ENCODE peak calls at places on chromosomes 11 and 22, in five cellular contexts. V is right lobe of liver, A is prostate gland, N is cardiac muscle cell, T is neuronal stem cell. F is an unnamed sample. For H3K4me1, the result is how much of the 10 kb centered on the place peaks cover.

GRCh38 chr22:25407226-25407858 is 157.1 kb upstream of the GRK3 start:
- DNase-seq in T (no peak), V (no peak), N (no peak), A (no peak), F (no peak)

GRCh38 chr11:61964941-61965282 is 2.5 kb downstream of the FTH1 start:
- DNase-seq in V (no peak), N (no peak), T (no peak), A (no peak), F (no peak)

GRCh38 chr11:92827132-92827531 is 142.3 kb upstream of the MTNR1B start:
- DNase-seq in V (no peak), T (no peak), N (no peak), A (no peak), F (no peak)

GRCh38 chr22:20566420-20567260 is 59.2 kb downstream of the MED15 start:
- DNase-seq in N (no peak), V (no peak), T (no peak), A (peak), F (no peak)

GRCh38 chr11:118914178-118914918 is 11.4 kb downstream of the BCL9L start:
- DNase-seq in V (peak), A (peak), N (no peak), T (no peak), F (no peak)

GRCh38 chr11:121892863-121893262 is 223.2 kb downstream of the BLID start:
- DNase-seq in T (no peak), V (no peak), A (no peak), N (no peak), F (no peak)

GRCh38 chr11:75152090-75152489 is 1.2 kb downstream of the SLCO2B1 start:
- DNase-seq in A (no peak), V (peak), N (no peak), T (no peak), F (no peak)

GRCh38 chr11:120857508-120857907 is 166.4 kb upstream of the TBCEL start:
- DNase-seq in T (no peak), N (no peak), A (no peak), V (no peak), F (no peak)

GRCh38 chr22:40524392-40525249 is 111.9 kb downstream of the MRTFA start:
- DNase-seq in A (no peak), V (no peak), T (no peak), N (no peak), F (no peak)

GRCh38 chr22:29799217-29799680 is 32.1 kb downstream of the UQCR10 start:
- DNase-seq in N (no peak), V (peak), T (no peak), A (peak), F (no peak)

GRCh38 chr22:41048791-41049717 is 43.3 kb upstream of the EP300 start:
- DNase-seq in N (peak), A (peak), T (peak), V (peak), F (peak)

GRCh38 chr11:59573216-59573615 is 42.4 kb downstream of the OSBP start:
- DNase-seq in A (no peak), T (no peak), N (no peak), V (no peak), F (no peak)

GRCh38 chr11:3222941-3223905 is 4.6 kb upstream of the MRGPRG start:
- DNase-seq in V (no peak), T (no peak), N (no peak), A (no peak), F (no peak)

GRCh38 chr22:27671413-27671721 is 130.2 kb downstream of the MN1 start:
- DNase-seq in T (no peak), A (no peak), N (no peak), V (no peak), F (no peak)

GRCh38 chr22:44534335-44534734 is 36.3 kb upstream of the RTL6 start:
- DNase-seq in T (no peak), A (no peak), V (no peak), N (no peak), F (no peak)

GRCh38 chr22:26418620-26419019 is 10.4 kb upstream of the ASPHD2 start:
- DNase-seq in A (no peak), N (no peak), V (no peak), T (no peak), F (no peak)

GRCh38 chr11:92432515-92432914 is 207.9 kb downstream of the FAT3 start:
- DNase-seq in N (no peak), A (no peak), T (no peak), V (no peak), F (no peak)

GRCh38 chr11:103850419-103851165 is 185.8 kb upstream of the DDI1 start:
- DNase-seq in T (no peak), A (no peak), N (no peak), V (no peak), F (no peak)

GRCh38 chr22:17633217-17633997 is 4.9 kb upstream of the ATP6V1E1 start:
- DNase-seq in V (no peak), T (no peak), N (no peak), A (peak), F (no peak)

GRCh38 chr11:76329084-76329648 is 51.8 kb downstream of the THAP12 start:
- DNase-seq in N (peak), V (no peak), T (no peak), A (no peak), F (no peak)

GRCh38 chr11:133892126-133892525 is 46.8 kb upstream of the SPATA19 start:
- DNase-seq in T (no peak), A (no peak), V (no peak), N (no peak), F (no peak)

GRCh38 chr11:115391598-115391997 is 112.6 kb downstream of the CADM1 start:
- DNase-seq in T (peak), V (no peak), N (peak), A (no peak), F (peak)

GRCh38 chr11:111913997-111914396 is 1.5 kb downstream of the HSPB2 start:
- DNase-seq in A (no peak), V (no peak), T (no peak), N (no peak), F (no peak)

GRCh38 chr11:35419713-35420333 is 465 bp upstream of the SLC1A2 start:
- DNase-seq in V (no peak), A (no peak), T (peak), N (peak), F (no peak)

DNA sequence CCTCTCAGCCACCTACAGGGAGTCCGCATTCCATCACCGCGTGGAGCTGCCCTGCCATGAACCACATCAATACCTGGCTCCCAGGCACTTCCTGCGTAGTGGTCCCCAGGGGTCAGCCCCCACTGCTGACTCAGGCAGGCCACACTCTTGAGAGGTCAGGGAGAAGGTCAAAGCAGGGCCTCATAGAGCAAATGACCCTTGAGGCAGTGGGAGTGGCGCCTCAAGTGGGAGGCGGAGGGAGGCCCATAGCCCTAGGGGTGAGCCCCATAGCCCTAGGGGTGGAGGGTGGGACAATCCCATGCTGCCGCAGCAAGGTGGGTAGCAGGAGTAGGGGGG is 5.0 kb downstream of the PRDX5 start:
- DNase-seq in V (no peak), A (no peak), N (no peak), T (no peak), F (no peak)
- H3K4me1 ChIP-seq in V (under half), A (under half), N (under half), T (under half), F (under half)

GRCh38 chr11:125351868-125352250 is 144.2 kb downstream of the FEZ1 start:
- DNase-seq in T (no peak), A (no peak), V (no peak), N (no peak), F (no peak)

GRCh38 chr11:125348704-125349635 is 147.1 kb downstream of the FEZ1 start:
- DNase-seq in V (peak), T (no peak), N (peak), A (peak), F (peak)

GRCh38 chr11:125348141-125348651 is 147.9 kb downstream of the FEZ1 start:
- DNase-seq in V (no peak), T (peak), A (no peak), N (no peak), F (no peak)

GRCh38 chr11:125350206-125351044 is 145.6 kb downstream of the FEZ1 start:
- DNase-seq in A (no peak), T (no peak), N (no peak), V (no peak), F (no peak)

DNA sequence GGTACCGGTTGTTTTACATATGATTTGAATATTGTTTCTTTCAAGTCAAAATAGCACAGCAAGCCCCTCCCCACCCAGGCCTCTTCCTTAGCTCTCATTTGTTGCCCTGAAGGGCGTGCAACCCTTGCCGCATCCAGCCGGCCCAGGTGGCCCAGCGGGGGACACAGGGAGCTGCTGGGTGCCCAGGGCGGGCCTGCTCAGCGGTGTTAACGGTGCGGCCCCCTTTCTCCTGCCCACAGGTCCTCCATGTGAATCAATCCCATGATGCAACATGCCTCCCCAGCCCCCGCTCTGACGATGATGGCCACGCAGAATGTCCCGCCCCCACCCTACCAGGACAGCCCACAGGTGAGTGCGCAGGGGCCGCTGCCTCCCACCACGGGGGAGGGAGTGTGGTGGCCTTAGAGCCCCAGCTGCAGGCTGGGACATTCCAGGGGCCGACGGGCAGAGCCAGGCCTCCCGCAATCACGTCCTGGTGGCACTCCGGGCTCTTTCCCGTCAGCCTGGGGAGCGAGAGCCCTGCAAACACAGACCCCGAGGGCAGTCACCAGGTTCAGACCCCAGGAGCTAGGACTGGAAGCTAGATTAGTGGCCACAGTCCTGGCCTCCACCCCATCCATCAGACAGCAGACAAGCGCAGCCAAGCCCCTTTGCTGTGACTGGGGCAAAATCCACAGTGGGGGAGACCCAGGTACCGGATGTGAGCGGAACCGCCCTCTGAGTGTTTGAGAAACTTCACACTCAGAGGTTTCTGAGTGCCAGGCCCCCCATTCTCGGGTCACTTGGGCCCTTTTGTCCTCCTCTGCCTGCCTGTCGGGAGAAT is 144.8 kb downstream of the FEZ1 start:
- DNase-seq in N (no peak), V (no peak), A (no peak), T (no peak), F (no peak)
- H3K4me1 ChIP-seq in N (under half), V (under half), A (under half), T (under half), F (under half)

DNA sequence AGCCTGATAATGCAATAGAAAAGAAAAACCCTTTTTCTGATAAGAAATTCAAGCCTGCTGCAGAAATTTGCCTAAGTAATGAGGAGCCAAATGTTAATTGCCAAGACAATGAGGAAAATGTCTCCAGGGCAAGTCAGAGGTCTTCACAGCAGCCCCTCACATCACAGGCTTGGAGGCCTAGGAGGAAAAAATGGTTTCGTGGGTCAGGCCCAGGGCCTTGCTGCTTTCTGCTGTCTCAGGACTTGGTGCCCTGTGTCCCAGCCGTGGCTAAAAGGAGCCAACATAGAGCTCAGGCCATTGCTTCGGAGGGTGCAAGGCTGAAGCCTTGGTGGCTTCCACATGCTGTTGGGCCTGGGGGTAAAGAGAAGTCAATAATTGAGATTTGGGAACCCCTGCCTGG is 131.3 kb downstream of the LARGE1 start:
- DNase-seq in V (no peak), T (no peak), N (no peak), A (no peak), F (no peak)
- H3K4me1 ChIP-seq in V (under half), T (under half), N (under half), A (under half), F (under half)

GRCh38 chr22:39244496-39245129 is at the start of gene PDGFB:
- DNase-seq in A (peak), V (no peak), T (no peak), N (peak), F (no peak)
- H3K4me1 ChIP-seq in A (under half), V (under half), T (under half), N (under half), F (under half)

DNA sequence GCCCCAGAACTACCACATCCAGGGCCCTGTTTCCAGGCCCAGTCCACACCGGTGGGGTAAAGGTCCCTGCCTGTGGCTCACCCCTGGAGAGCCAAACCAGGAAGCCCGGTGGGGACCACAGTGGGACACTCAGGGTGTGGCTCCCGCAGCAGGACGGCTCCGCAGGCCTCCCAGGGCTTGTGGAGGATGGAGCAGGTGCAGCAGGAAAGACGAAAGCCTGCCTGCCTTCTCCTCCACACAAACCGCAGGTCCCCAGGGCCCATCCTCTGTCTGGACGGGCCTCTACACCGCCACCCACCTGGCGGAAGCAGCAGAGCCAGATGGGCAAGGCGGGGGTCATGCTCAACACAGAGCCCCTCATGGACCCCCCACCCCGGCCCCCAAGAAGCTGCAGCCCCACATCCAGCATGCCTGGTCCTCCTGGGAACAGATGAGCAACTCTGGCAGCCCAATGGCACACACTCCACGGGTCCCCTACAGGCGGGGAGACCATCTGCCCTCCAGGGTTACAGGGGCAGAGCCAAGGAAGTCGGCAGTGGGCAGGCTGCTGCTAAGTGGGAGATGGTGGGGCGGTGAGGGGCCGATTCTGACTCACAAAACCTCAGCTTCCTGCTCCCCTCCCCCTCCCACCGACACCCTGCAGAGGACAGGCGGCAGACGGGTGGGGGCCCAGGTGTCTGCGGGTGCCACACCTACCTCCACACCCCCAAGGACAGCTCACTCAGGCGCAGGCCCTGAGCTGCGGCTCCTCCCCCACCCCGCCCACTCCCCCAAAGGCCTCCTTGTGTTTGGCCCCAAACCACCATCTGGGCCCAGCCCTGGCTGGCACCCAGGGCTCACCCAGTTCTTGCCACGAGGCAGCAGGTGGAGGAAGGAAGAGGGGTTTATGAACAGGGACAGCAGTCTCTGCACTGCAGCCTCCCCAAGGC is 5.2 kb downstream of the SBF1 start:
- DNase-seq in A (peak), N (no peak), V (no peak), T (no peak), F (no peak)
- H3K4me1 ChIP-seq in A (under half), N (under half), V (under half), T (under half), F (under half)

F was measured in HAP-1.